ENCODE peak calls at places on chromosomes 12 and 14, in eight cellular contexts. One of them, this sample, is unnamed.
A peak's percentile ranks its signal among the peaks of the same experiment; 100 is the strongest.

GRCh38 chr12:53195516-53196420 is 11.3 kb downstream of the ITGB7 start:
- DNase-seq in ovary: no peak
- DNase-seq in fibroblast of mammary gland: peak; percentile 10
- DNase-seq in activated naive CD8-positive, alpha-beta T cell treated with anti-CD3 and anti-CD28 coated beads, Interleukin-2, amount 50 U/mL, for 24 hours: no peak
- DNase-seq in NCI-H1092: no peak
- DNase-seq in cardiac fibroblast: no peak
- DNase-seq in NCI-H1105 treated with DMSO at 0.1 percent for 48 hours: no peak
- DNase-seq in activated T-cell treated with anti-CD3 and anti-CD28 coated beads for 48 hours: no peak
- DNase-seq in this sample: no peak

GRCh38 chr14:103201801-103202200 is 78.5 kb downstream of the TNFAIP2 start:
- DNase-seq in ovary: no peak
- DNase-seq in fibroblast of mammary gland: peak; percentile 26
- DNase-seq in activated naive CD8-positive, alpha-beta T cell treated with anti-CD3 and anti-CD28 coated beads, Interleukin-2, amount 50 U/mL, for 24 hours: no peak
- DNase-seq in NCI-H1092: no peak
- DNase-seq in cardiac fibroblast: no peak
- DNase-seq in NCI-H1105 treated with DMSO at 0.1 percent for 48 hours: no peak
- DNase-seq in activated T-cell treated with anti-CD3 and anti-CD28 coated beads for 48 hours: no peak
- DNase-seq in this sample: no peak

GRCh38 chr14:94079891-94080605 is 954 bp downstream of the DDX24 start:
- DNase-seq in ovary: no peak
- DNase-seq in fibroblast of mammary gland: peak; percentile 55
- DNase-seq in activated naive CD8-positive, alpha-beta T cell treated with anti-CD3 and anti-CD28 coated beads, Interleukin-2, amount 50 U/mL, for 24 hours: no peak
- DNase-seq in NCI-H1092: no peak
- DNase-seq in cardiac fibroblast: peak; percentile 42
- DNase-seq in NCI-H1105 treated with DMSO at 0.1 percent for 48 hours: no peak
- DNase-seq in activated T-cell treated with anti-CD3 and anti-CD28 coated beads for 48 hours: no peak
- DNase-seq in this sample: no peak

GRCh38 chr12:92431146-92431545 is 271.6 kb upstream of the PLEKHG7 start:
- DNase-seq in ovary: no peak
- DNase-seq in fibroblast of mammary gland: no peak
- DNase-seq in activated naive CD8-positive, alpha-beta T cell treated with anti-CD3 and anti-CD28 coated beads, Interleukin-2, amount 50 U/mL, for 24 hours: peak; percentile 47
- DNase-seq in NCI-H1092: no peak
- DNase-seq in cardiac fibroblast: no peak
- DNase-seq in NCI-H1105 treated with DMSO at 0.1 percent for 48 hours: no peak
- DNase-seq in activated T-cell treated with anti-CD3 and anti-CD28 coated beads for 48 hours: peak; percentile 10
- DNase-seq in this sample: no peak

GRCh38 chr12:105855691-105856405 is 282.9 kb downstream of the NUAK1 start:
- DNase-seq in ovary: no peak
- DNase-seq in fibroblast of mammary gland: no peak
- DNase-seq in activated naive CD8-positive, alpha-beta T cell treated with anti-CD3 and anti-CD28 coated beads, Interleukin-2, amount 50 U/mL, for 24 hours: no peak
- DNase-seq in NCI-H1092: no peak
- DNase-seq in cardiac fibroblast: peak; percentile 54
- DNase-seq in NCI-H1105 treated with DMSO at 0.1 percent for 48 hours: no peak
- DNase-seq in activated T-cell treated with anti-CD3 and anti-CD28 coated beads for 48 hours: no peak
- DNase-seq in this sample: no peak

GRCh38 chr12:124790650-124791400 is 72.8 kb downstream of the SCARB1 start:
- DNase-seq in ovary: no peak
- DNase-seq in fibroblast of mammary gland: no peak
- DNase-seq in activated naive CD8-positive, alpha-beta T cell treated with anti-CD3 and anti-CD28 coated beads, Interleukin-2, amount 50 U/mL, for 24 hours: no peak
- DNase-seq in NCI-H1092: peak; percentile 38
- DNase-seq in cardiac fibroblast: no peak
- DNase-seq in NCI-H1105 treated with DMSO at 0.1 percent for 48 hours: no peak
- DNase-seq in activated T-cell treated with anti-CD3 and anti-CD28 coated beads for 48 hours: no peak
- DNase-seq in this sample: no peak

GRCh38 chr14:61266436-61267220 is 14.5 kb downstream of the TMEM30B start:
- DNase-seq in ovary: no peak
- DNase-seq in fibroblast of mammary gland: peak; percentile 37
- DNase-seq in activated naive CD8-positive, alpha-beta T cell treated with anti-CD3 and anti-CD28 coated beads, Interleukin-2, amount 50 U/mL, for 24 hours: no peak
- DNase-seq in NCI-H1092: no peak
- DNase-seq in cardiac fibroblast: peak; percentile 16
- DNase-seq in NCI-H1105 treated with DMSO at 0.1 percent for 48 hours: no peak
- DNase-seq in activated T-cell treated with anti-CD3 and anti-CD28 coated beads for 48 hours: no peak
- DNase-seq in this sample: no peak

GRCh38 chr14:91942128-91942527 is 5.4 kb downstream of the FBLN5 start:
- DNase-seq in ovary: no peak
- DNase-seq in fibroblast of mammary gland: no peak
- DNase-seq in activated naive CD8-positive, alpha-beta T cell treated with anti-CD3 and anti-CD28 coated beads, Interleukin-2, amount 50 U/mL, for 24 hours: no peak
- DNase-seq in NCI-H1092: no peak
- DNase-seq in cardiac fibroblast: no peak
- DNase-seq in NCI-H1105 treated with DMSO at 0.1 percent for 48 hours: no peak
- DNase-seq in activated T-cell treated with anti-CD3 and anti-CD28 coated beads for 48 hours: no peak
- DNase-seq in this sample: no peak

GRCh38 chr14:22598099-22598895 is at the start of gene ABHD4:
- DNase-seq in ovary: peak; percentile 79
- DNase-seq in fibroblast of mammary gland: peak; percentile 57
- DNase-seq in activated naive CD8-positive, alpha-beta T cell treated with anti-CD3 and anti-CD28 coated beads, Interleukin-2, amount 50 U/mL, for 24 hours: peak; percentile 78
- DNase-seq in NCI-H1092: peak; percentile 53
- DNase-seq in cardiac fibroblast: peak; percentile 74
- DNase-seq in NCI-H1105 treated with DMSO at 0.1 percent for 48 hours: peak; percentile 54
- DNase-seq in activated T-cell treated with anti-CD3 and anti-CD28 coated beads for 48 hours: peak; percentile 48
- DNase-seq in this sample: peak; percentile 35

GRCh38 chr14:79602742-79603141 is 608.6 kb downstream of the DIO2 start:
- DNase-seq in ovary: no peak
- DNase-seq in fibroblast of mammary gland: no peak
- DNase-seq in activated naive CD8-positive, alpha-beta T cell treated with anti-CD3 and anti-CD28 coated beads, Interleukin-2, amount 50 U/mL, for 24 hours: no peak
- DNase-seq in NCI-H1092: no peak
- DNase-seq in cardiac fibroblast: no peak
- DNase-seq in NCI-H1105 treated with DMSO at 0.1 percent for 48 hours: no peak
- DNase-seq in activated T-cell treated with anti-CD3 and anti-CD28 coated beads for 48 hours: no peak
- DNase-seq in this sample: no peak

GRCh38 chr12:50606675-50607379 is 102.0 kb downstream of the DIP2B start:
- DNase-seq in ovary: no peak
- DNase-seq in fibroblast of mammary gland: no peak
- DNase-seq in activated naive CD8-positive, alpha-beta T cell treated with anti-CD3 and anti-CD28 coated beads, Interleukin-2, amount 50 U/mL, for 24 hours: no peak
- DNase-seq in NCI-H1092: no peak
- DNase-seq in cardiac fibroblast: no peak
- DNase-seq in NCI-H1105 treated with DMSO at 0.1 percent for 48 hours: no peak
- DNase-seq in activated T-cell treated with anti-CD3 and anti-CD28 coated beads for 48 hours: no peak
- DNase-seq in this sample: no peak

GRCh38 chr12:58310828-58311273 is 369.5 kb downstream of the ATP23 start:
- DNase-seq in ovary: no peak
- DNase-seq in fibroblast of mammary gland: peak; percentile 99
- DNase-seq in activated naive CD8-positive, alpha-beta T cell treated with anti-CD3 and anti-CD28 coated beads, Interleukin-2, amount 50 U/mL, for 24 hours: no peak
- DNase-seq in NCI-H1092: no peak
- DNase-seq in cardiac fibroblast: peak; percentile 95
- DNase-seq in NCI-H1105 treated with DMSO at 0.1 percent for 48 hours: no peak
- DNase-seq in activated T-cell treated with anti-CD3 and anti-CD28 coated beads for 48 hours: no peak
- DNase-seq in this sample: no peak

GRCh38 chr12:122227341-122227740 is 1.5 kb upstream of the DIABLO start:
- DNase-seq in ovary: no peak
- DNase-seq in fibroblast of mammary gland: no peak
- DNase-seq in activated naive CD8-positive, alpha-beta T cell treated with anti-CD3 and anti-CD28 coated beads, Interleukin-2, amount 50 U/mL, for 24 hours: peak; percentile 44
- DNase-seq in NCI-H1092: no peak
- DNase-seq in cardiac fibroblast: no peak
- DNase-seq in NCI-H1105 treated with DMSO at 0.1 percent for 48 hours: peak; percentile 60
- DNase-seq in activated T-cell treated with anti-CD3 and anti-CD28 coated beads for 48 hours: peak; percentile 31
- DNase-seq in this sample: no peak

GRCh38 chr12:13337786-13338185 is 141.3 kb downstream of the EMP1 start:
- DNase-seq in ovary: no peak
- DNase-seq in fibroblast of mammary gland: no peak
- DNase-seq in activated naive CD8-positive, alpha-beta T cell treated with anti-CD3 and anti-CD28 coated beads, Interleukin-2, amount 50 U/mL, for 24 hours: no peak
- DNase-seq in NCI-H1092: no peak
- DNase-seq in cardiac fibroblast: no peak
- DNase-seq in NCI-H1105 treated with DMSO at 0.1 percent for 48 hours: no peak
- DNase-seq in activated T-cell treated with anti-CD3 and anti-CD28 coated beads for 48 hours: no peak
- DNase-seq in this sample: no peak

GRCh38 chr12:122265433-122265832 is 861 bp downstream of the VPS33A start:
- DNase-seq in ovary: no peak
- DNase-seq in fibroblast of mammary gland: no peak
- DNase-seq in activated naive CD8-positive, alpha-beta T cell treated with anti-CD3 and anti-CD28 coated beads, Interleukin-2, amount 50 U/mL, for 24 hours: no peak
- DNase-seq in NCI-H1092: no peak
- DNase-seq in cardiac fibroblast: no peak
- DNase-seq in NCI-H1105 treated with DMSO at 0.1 percent for 48 hours: no peak
- DNase-seq in activated T-cell treated with anti-CD3 and anti-CD28 coated beads for 48 hours: no peak
- DNase-seq in this sample: no peak

GRCh38 chr12:40752011-40752410 is 59.8 kb downstream of the CNTN1 start:
- DNase-seq in ovary: no peak
- DNase-seq in fibroblast of mammary gland: no peak
- DNase-seq in activated naive CD8-positive, alpha-beta T cell treated with anti-CD3 and anti-CD28 coated beads, Interleukin-2, amount 50 U/mL, for 24 hours: no peak
- DNase-seq in NCI-H1092: no peak
- DNase-seq in cardiac fibroblast: no peak
- DNase-seq in NCI-H1105 treated with DMSO at 0.1 percent for 48 hours: peak; percentile 51
- DNase-seq in activated T-cell treated with anti-CD3 and anti-CD28 coated beads for 48 hours: no peak
- DNase-seq in this sample: peak; percentile 74

GRCh38 chr12:22624908-22625646 is at the start of gene ETNK1:
- DNase-seq in ovary: peak; percentile 95
- DNase-seq in fibroblast of mammary gland: peak; percentile 90
- DNase-seq in activated naive CD8-positive, alpha-beta T cell treated with anti-CD3 and anti-CD28 coated beads, Interleukin-2, amount 50 U/mL, for 24 hours: peak; percentile 92
- DNase-seq in NCI-H1092: peak; percentile 86
- DNase-seq in cardiac fibroblast: peak; percentile 96
- DNase-seq in NCI-H1105 treated with DMSO at 0.1 percent for 48 hours: peak; percentile 83
- DNase-seq in activated T-cell treated with anti-CD3 and anti-CD28 coated beads for 48 hours: peak; percentile 90
- DNase-seq in this sample: peak; percentile 90

GRCh38 chr12:119593578-119594398 is at the start of gene TMEM233:
- DNase-seq in ovary: no peak
- DNase-seq in fibroblast of mammary gland: no peak
- DNase-seq in activated naive CD8-positive, alpha-beta T cell treated with anti-CD3 and anti-CD28 coated beads, Interleukin-2, amount 50 U/mL, for 24 hours: no peak
- DNase-seq in NCI-H1092: no peak
- DNase-seq in cardiac fibroblast: no peak
- DNase-seq in NCI-H1105 treated with DMSO at 0.1 percent for 48 hours: peak; percentile 31
- DNase-seq in activated T-cell treated with anti-CD3 and anti-CD28 coated beads for 48 hours: no peak
- DNase-seq in this sample: no peak

GRCh38 chr12:45279916-45280547 is 64.1 kb downstream of the ANO6 start:
- DNase-seq in ovary: no peak
- DNase-seq in fibroblast of mammary gland: no peak
- DNase-seq in activated naive CD8-positive, alpha-beta T cell treated with anti-CD3 and anti-CD28 coated beads, Interleukin-2, amount 50 U/mL, for 24 hours: no peak
- DNase-seq in NCI-H1092: no peak
- DNase-seq in cardiac fibroblast: no peak
- DNase-seq in NCI-H1105 treated with DMSO at 0.1 percent for 48 hours: no peak
- DNase-seq in activated T-cell treated with anti-CD3 and anti-CD28 coated beads for 48 hours: no peak
- DNase-seq in this sample: no peak

GRCh38 chr14:52268191-52269061 is 928 bp downstream of the PTGDR start:
- DNase-seq in ovary: no peak
- DNase-seq in fibroblast of mammary gland: peak; percentile 41
- DNase-seq in activated naive CD8-positive, alpha-beta T cell treated with anti-CD3 and anti-CD28 coated beads, Interleukin-2, amount 50 U/mL, for 24 hours: peak; percentile 36
- DNase-seq in NCI-H1092: no peak
- DNase-seq in cardiac fibroblast: peak; percentile 29
- DNase-seq in NCI-H1105 treated with DMSO at 0.1 percent for 48 hours: no peak
- DNase-seq in activated T-cell treated with anti-CD3 and anti-CD28 coated beads for 48 hours: peak; percentile 21
- DNase-seq in this sample: no peak

GRCh38 chr12:131983026-131983425 is 33.3 kb downstream of the EP400 start:
- DNase-seq in ovary: no peak
- DNase-seq in fibroblast of mammary gland: no peak
- DNase-seq in activated naive CD8-positive, alpha-beta T cell treated with anti-CD3 and anti-CD28 coated beads, Interleukin-2, amount 50 U/mL, for 24 hours: no peak
- DNase-seq in NCI-H1092: no peak
- DNase-seq in cardiac fibroblast: no peak
- DNase-seq in NCI-H1105 treated with DMSO at 0.1 percent for 48 hours: no peak
- DNase-seq in activated T-cell treated with anti-CD3 and anti-CD28 coated beads for 48 hours: no peak
- DNase-seq in this sample: no peak

GRCh38 chr12:47214771-47215170 is 135.0 kb upstream of the AMIGO2 start:
- DNase-seq in ovary: no peak
- DNase-seq in fibroblast of mammary gland: no peak
- DNase-seq in activated naive CD8-positive, alpha-beta T cell treated with anti-CD3 and anti-CD28 coated beads, Interleukin-2, amount 50 U/mL, for 24 hours: no peak
- DNase-seq in NCI-H1092: no peak
- DNase-seq in cardiac fibroblast: no peak
- DNase-seq in NCI-H1105 treated with DMSO at 0.1 percent for 48 hours: no peak
- DNase-seq in activated T-cell treated with anti-CD3 and anti-CD28 coated beads for 48 hours: no peak
- DNase-seq in this sample: no peak

GRCh38 chr14:52277552-52277951 is 10.1 kb downstream of the PTGDR start:
- DNase-seq in ovary: no peak
- DNase-seq in fibroblast of mammary gland: no peak
- DNase-seq in activated naive CD8-positive, alpha-beta T cell treated with anti-CD3 and anti-CD28 coated beads, Interleukin-2, amount 50 U/mL, for 24 hours: no peak
- DNase-seq in NCI-H1092: no peak
- DNase-seq in cardiac fibroblast: no peak
- DNase-seq in NCI-H1105 treated with DMSO at 0.1 percent for 48 hours: no peak
- DNase-seq in activated T-cell treated with anti-CD3 and anti-CD28 coated beads for 48 hours: no peak
- DNase-seq in this sample: no peak

GRCh38 chr12:1795221-1795784 is 25.1 kb upstream of the LRTM2 start:
- DNase-seq in ovary: no peak
- DNase-seq in fibroblast of mammary gland: no peak
- DNase-seq in activated naive CD8-positive, alpha-beta T cell treated with anti-CD3 and anti-CD28 coated beads, Interleukin-2, amount 50 U/mL, for 24 hours: no peak
- DNase-seq in NCI-H1092: no peak
- DNase-seq in cardiac fibroblast: no peak
- DNase-seq in NCI-H1105 treated with DMSO at 0.1 percent for 48 hours: no peak
- DNase-seq in activated T-cell treated with anti-CD3 and anti-CD28 coated beads for 48 hours: no peak
- DNase-seq in this sample: no peak

GRCh38 chr12:28340261-28340660 is 150.0 kb downstream of the CCDC91 start:
- DNase-seq in ovary: no peak
- DNase-seq in fibroblast of mammary gland: peak; percentile 31
- DNase-seq in activated naive CD8-positive, alpha-beta T cell treated with anti-CD3 and anti-CD28 coated beads, Interleukin-2, amount 50 U/mL, for 24 hours: no peak
- DNase-seq in NCI-H1092: no peak
- DNase-seq in cardiac fibroblast: no peak
- DNase-seq in NCI-H1105 treated with DMSO at 0.1 percent for 48 hours: no peak
- DNase-seq in activated T-cell treated with anti-CD3 and anti-CD28 coated beads for 48 hours: no peak
- DNase-seq in this sample: no peak

GRCh38 chr12:131085816-131086591 is 132.3 kb downstream of the ADGRD1 start:
- DNase-seq in ovary: peak; percentile 11
- DNase-seq in fibroblast of mammary gland: no peak
- DNase-seq in activated naive CD8-positive, alpha-beta T cell treated with anti-CD3 and anti-CD28 coated beads, Interleukin-2, amount 50 U/mL, for 24 hours: no peak
- DNase-seq in NCI-H1092: no peak
- DNase-seq in cardiac fibroblast: no peak
- DNase-seq in NCI-H1105 treated with DMSO at 0.1 percent for 48 hours: no peak
- DNase-seq in activated T-cell treated with anti-CD3 and anti-CD28 coated beads for 48 hours: no peak
- DNase-seq in this sample: no peak

GRCh38 chr14:103607039-103607668 is 21.9 kb upstream of the KLC1 start:
- DNase-seq in ovary: peak; percentile 83
- DNase-seq in fibroblast of mammary gland: peak; percentile 93
- DNase-seq in activated naive CD8-positive, alpha-beta T cell treated with anti-CD3 and anti-CD28 coated beads, Interleukin-2, amount 50 U/mL, for 24 hours: peak; percentile 63
- DNase-seq in NCI-H1092: peak; percentile 63
- DNase-seq in cardiac fibroblast: peak; percentile 90
- DNase-seq in NCI-H1105 treated with DMSO at 0.1 percent for 48 hours: peak; percentile 64
- DNase-seq in activated T-cell treated with anti-CD3 and anti-CD28 coated beads for 48 hours: peak; percentile 47
- DNase-seq in this sample: no peak

GRCh38 chr12:16568873-16569272 is 37.1 kb downstream of the LMO3 start:
- DNase-seq in ovary: no peak
- DNase-seq in fibroblast of mammary gland: no peak
- DNase-seq in activated naive CD8-positive, alpha-beta T cell treated with anti-CD3 and anti-CD28 coated beads, Interleukin-2, amount 50 U/mL, for 24 hours: no peak
- DNase-seq in NCI-H1092: no peak
- DNase-seq in cardiac fibroblast: peak; percentile 59
- DNase-seq in NCI-H1105 treated with DMSO at 0.1 percent for 48 hours: no peak
- DNase-seq in activated T-cell treated with anti-CD3 and anti-CD28 coated beads for 48 hours: no peak
- DNase-seq in this sample: no peak